ENCODE peak calls at places on chromosomes 6 and 20, in four cellular contexts. T is HepG2, G is K562, J is GM12878. V is an unnamed sample.

GRCh38 chr20:5991623-5992441 is 41.4 kb downstream of the MCM8 start:
- DNase-seq in T (no peak), G (no peak), J (no peak), V (no peak)

GRCh38 chr6:43427406-43428111 is at the start of gene ABCC10:
- DNase-seq in T (peak; percentile 93), G (peak; percentile 97), J (peak; percentile 87), V (peak; percentile 96)

GRCh38 chr6:52929321-52930164 is 20.0 kb upstream of the GSTA3 start:
- DNase-seq in T (peak; percentile 43), G (peak; percentile 34), J (no peak), V (no peak)

GRCh38 chr20:25017257-25017803 is 24.8 kb upstream of the APMAP start:
- DNase-seq in T (peak; percentile 64), G (no peak), J (no peak), V (no peak)

GRCh38 chr6:140071601-140072062 is 697.2 kb upstream of the CITED2 start:
- DNase-seq in T (no peak), G (no peak), J (peak; percentile 3), V (no peak)

GRCh38 chr6:87658516-87658915 is 43.5 kb downstream of the AKIRIN2 start:
- DNase-seq in T (no peak), G (no peak), J (no peak), V (no peak)

GRCh38 chr20:46027245-46027853 is 1.7 kb upstream of the SLC12A5 start:
- DNase-seq in T (peak; percentile 63), G (peak; percentile 68), J (no peak), V (peak; percentile 42)

GRCh38 chr6:158207452-158207788 is 39.3 kb downstream of the GTF2H5 start:
- DNase-seq in T (peak; percentile 80), G (no peak), J (peak; percentile 82), V (no peak)

GRCh38 chr6:106473807-106474206 is 113.3 kb downstream of the CRYBG1 start:
- DNase-seq in T (no peak), G (no peak), J (no peak), V (no peak)

GRCh38 chr6:24125980-24126379 is at the start of gene NRSN1:
- DNase-seq in T (peak; percentile 33), G (peak; percentile 59), J (no peak), V (peak; percentile 22)

GRCh38 chr6:52726193-52726542 is 37.1 kb downstream of the GSTA2 start:
- DNase-seq in T (no peak), G (no peak), J (no peak), V (no peak)

GRCh38 chr6:2958331-2958711 is 13.0 kb downstream of the SERPINB6 start:
- DNase-seq in T (no peak), G (no peak), J (no peak), V (no peak)

GRCh38 chr20:17985388-17986018 is 16.7 kb downstream of the MGME1 start:
- DNase-seq in T (peak; percentile 98), G (no peak), J (no peak), V (no peak)

GRCh38 chr6:29676981-29677601 is 3.9 kb downstream of the ZFP57 start:
- DNase-seq in T (no peak), G (no peak), J (no peak), V (no peak)

GRCh38 chr6:65638047-65638831 is 68.8 kb downstream of the EYS start:
- DNase-seq in T (peak; percentile 45), G (no peak), J (no peak), V (peak; percentile 9)

GRCh38 chr6:44367686-44368085 is 19.8 kb upstream of the CDC5L start:
- DNase-seq in T (no peak), G (no peak), J (no peak), V (no peak)

GRCh38 chr20:22623211-22623610 is 38.8 kb upstream of the FOXA2 start:
- DNase-seq in T (peak; percentile 26), G (no peak), J (no peak), V (no peak)

GRCh38 chr6:67433124-67433523 is 1202.0 kb upstream of the ADGRB3 start:
- DNase-seq in T (no peak), G (no peak), J (no peak), V (no peak)

GRCh38 chr6:150169609-150170008 is 26.8 kb downstream of the PPP1R14C start:
- DNase-seq in T (no peak), G (no peak), J (no peak), V (no peak)

DNA sequence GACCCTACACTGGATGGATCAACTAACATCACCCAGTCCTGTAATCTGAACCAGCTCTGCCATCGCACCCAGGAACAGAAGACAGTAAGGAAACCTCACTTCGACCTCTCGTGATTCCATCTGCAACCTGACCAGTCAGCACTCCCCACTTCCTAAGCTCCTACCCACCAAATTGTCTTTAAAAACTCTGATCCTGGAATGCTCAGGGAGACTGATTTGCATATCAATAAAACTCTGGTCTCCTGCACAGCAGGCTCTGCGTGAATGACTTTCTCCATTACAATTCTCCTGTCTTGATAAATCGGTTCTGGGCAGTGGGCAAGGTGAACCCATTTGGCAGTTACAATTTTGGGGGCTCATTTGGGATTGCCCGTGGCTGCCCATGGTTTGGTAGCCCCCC is 18.3 kb upstream of the AGPAT4 start:
- DNase-seq in T (no peak), G (no peak), J (no peak), V (no peak)
- TF ChIP-seq TARDBP in T (no peak), G (no peak), J (no peak), V (no peak)

DNA sequence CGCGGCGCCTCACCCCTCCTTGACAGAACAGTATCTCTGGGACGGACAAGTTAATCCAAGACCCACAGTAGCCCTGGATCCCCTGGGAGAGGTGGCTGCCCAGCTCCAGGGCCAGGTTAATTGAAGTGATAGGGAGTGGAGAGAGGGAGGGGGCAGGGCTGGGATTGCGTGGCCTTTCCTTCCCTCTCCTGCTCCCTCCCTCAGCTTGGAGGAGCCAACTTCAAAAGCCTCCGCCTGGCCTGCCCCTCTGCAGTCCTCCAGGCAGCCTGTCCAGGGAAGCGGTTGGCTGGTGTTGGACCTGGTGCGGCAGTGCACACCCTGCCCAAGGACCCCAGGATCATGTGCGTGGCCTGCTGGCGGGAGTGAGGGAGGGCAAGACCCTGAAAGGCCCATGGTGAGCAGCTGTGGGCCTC is at the start of gene C20orf204:
- DNase-seq in T (peak; percentile 94), G (no peak), J (no peak), V (no peak)
- TF ChIP-seq TARDBP in T (no peak), G (no peak), J (no peak), V (no peak)

GRCh38 chr6:41370488-41371111 is 35.2 kb downstream of the NCR2 start:
- DNase-seq in T (no peak), G (no peak), J (no peak), V (no peak)
- TF ChIP-seq TARDBP in T (no peak), G (no peak), J (no peak), V (no peak)

GRCh38 chr6:15389759-15390723 is 144.2 kb downstream of the JARID2 start:
- DNase-seq in T (peak; percentile 60), G (peak; percentile 76), J (peak; percentile 52), V (peak; percentile 70)
- TF ChIP-seq TARDBP in T (peak; percentile 55), G (no peak), J (no peak), V (no peak)

GRCh38 chr20:58228103-58228483 is 360 bp downstream of the ANKRD60 start:
- DNase-seq in T (no peak), G (no peak), J (no peak), V (no peak)
- TF ChIP-seq TARDBP in T (no peak), G (no peak), J (no peak), V (no peak)

GRCh38 chr6:165049362-165049761 is 260.0 kb downstream of the C6orf118 start:
- DNase-seq in T (peak; percentile 32), G (peak; percentile 50), J (no peak), V (peak; percentile 60)
- TF ChIP-seq TARDBP in T (no peak), G (no peak), J (no peak), V (no peak)

DNA sequence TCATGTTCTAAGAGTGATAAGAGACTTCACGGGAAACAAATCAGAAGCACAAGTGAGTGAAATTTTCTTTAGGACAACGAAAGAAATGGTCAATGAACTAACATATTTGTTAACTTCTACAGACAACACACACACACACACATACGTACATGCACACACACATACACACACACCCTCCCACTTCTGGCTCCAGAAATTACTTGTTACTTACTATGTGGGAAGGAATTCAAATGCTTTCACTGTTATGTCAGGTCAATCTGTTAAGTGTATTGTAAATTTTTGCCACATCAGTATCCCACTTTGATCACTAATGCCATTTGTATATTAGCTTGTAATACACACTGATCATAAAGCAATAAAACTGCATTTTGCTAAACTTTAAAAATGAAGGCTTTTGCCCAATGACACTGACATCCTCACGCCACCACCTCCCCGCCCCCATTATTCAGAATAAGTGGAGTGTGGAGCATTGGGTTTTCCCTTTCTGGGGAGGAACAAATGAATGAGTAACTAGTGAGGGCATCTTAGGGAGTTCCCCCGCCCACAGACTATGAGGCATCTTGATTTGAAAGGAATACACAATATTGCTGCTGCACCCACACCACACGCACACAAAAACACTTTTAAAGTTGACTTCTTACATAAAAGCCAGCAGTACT is 76.2 kb downstream of the ATXN1 start:
- DNase-seq in T (no peak), G (no peak), J (peak; percentile 56), V (no peak)
- TF ChIP-seq TARDBP in T (no peak), G (no peak), J (no peak), V (no peak)

GRCh38 chr20:10898555-10898954 is 224.8 kb upstream of the JAG1 start:
- DNase-seq in T (no peak), G (no peak), J (no peak), V (no peak)
- TF ChIP-seq TARDBP in T (no peak), G (no peak), J (no peak), V (no peak)

GRCh38 chr6:5173862-5174643 is 86.7 kb downstream of the LYRM4 start:
- DNase-seq in T (no peak), G (no peak), J (peak; percentile 87), V (no peak)
- TF ChIP-seq TARDBP in T (no peak), G (no peak), J (no peak), V (no peak)